ENCODE peak calls at places on chromosomes 12 and 14, in nine cellular contexts. P is endothelial cell, T is hepatocyte, Y is AG04450, F is brain microvascular endothelial cell, G is upper lobe of right lung, V is pancreas, N is HFFc6, K is osteocyte. L is an unnamed sample.

GRCh38 chr12:68910128-68910527 is 22.8 kb downstream of the CPM start:
- DNase-seq in P (no peak), G (no peak), V (no peak), N (no peak), K (no peak), F (no peak), T (no peak), Y (no peak), L (no peak)

GRCh38 chr14:77243853-77244252 is 27.2 kb downstream of the NGB start:
- DNase-seq in Y (no peak), V (no peak), T (no peak), K (no peak), G (no peak), N (no peak), F (no peak), P (no peak), L (no peak)

GRCh38 chr12:124684971-124685688 is 117.7 kb upstream of the NCOR2 start:
- DNase-seq in V (no peak), T (no peak), G (no peak), F (peak), P (no peak), N (peak), Y (no peak), K (no peak), L (peak)

GRCh38 chr12:116597886-116598285 is 38.7 kb downstream of the MAP1LC3B2 start:
- DNase-seq in V (no peak), P (no peak), K (no peak), F (no peak), N (peak), T (no peak), Y (no peak), G (no peak), L (no peak)

GRCh38 chr12:43754015-43754414 is 4.6 kb downstream of the PUS7L start:
- DNase-seq in K (no peak), F (no peak), P (no peak), V (no peak), T (no peak), Y (no peak), N (no peak), G (no peak), L (no peak)

GRCh38 chr12:121797937-121798801 is 4.7 kb upstream of the RHOF start:
- DNase-seq in V (peak), T (peak), F (no peak), N (no peak), P (no peak), Y (no peak), K (no peak), G (peak), L (no peak)

GRCh38 chr14:103290056-103290455 is 44.0 kb upstream of the EIF5 start:
- DNase-seq in P (no peak), K (no peak), T (no peak), F (no peak), N (no peak), Y (no peak), G (no peak), V (no peak), L (no peak)

GRCh38 chr12:104736307-104736706 is 221.8 kb downstream of the SLC41A2 start:
- DNase-seq in F (peak), P (no peak), G (no peak), T (peak), N (peak), Y (peak), V (no peak), K (peak), L (no peak)

DNA sequence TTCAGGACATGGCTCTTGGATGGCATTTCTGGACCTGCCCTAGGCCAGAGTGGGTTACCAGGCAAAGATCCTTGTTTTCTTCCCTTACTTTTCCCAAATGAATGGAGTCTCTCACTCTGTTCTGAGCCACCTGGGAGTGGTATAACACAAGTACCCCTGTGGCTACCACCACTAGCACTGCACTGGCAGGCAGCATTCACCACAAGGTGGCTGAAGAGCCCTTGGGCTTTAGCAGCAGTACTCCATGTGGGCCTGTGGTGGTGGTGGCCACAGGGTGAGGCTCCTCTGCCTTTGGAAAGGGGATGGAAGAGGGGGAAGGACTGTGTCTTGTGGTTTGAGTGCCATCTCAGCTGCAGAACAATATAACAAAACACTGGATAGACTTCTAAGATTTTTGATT is 38.0 kb upstream of the LMNTD1 start:
- DNase-seq in N (no peak), G (no peak), Y (no peak), F (no peak), P (peak), T (no peak), V (no peak), K (no peak), L (no peak)
- TF ChIP-seq CTCF in N (peak), G (no peak), Y (peak), F (peak), P (no peak), T (no peak), V (no peak), K (peak), L (no peak)

DNA sequence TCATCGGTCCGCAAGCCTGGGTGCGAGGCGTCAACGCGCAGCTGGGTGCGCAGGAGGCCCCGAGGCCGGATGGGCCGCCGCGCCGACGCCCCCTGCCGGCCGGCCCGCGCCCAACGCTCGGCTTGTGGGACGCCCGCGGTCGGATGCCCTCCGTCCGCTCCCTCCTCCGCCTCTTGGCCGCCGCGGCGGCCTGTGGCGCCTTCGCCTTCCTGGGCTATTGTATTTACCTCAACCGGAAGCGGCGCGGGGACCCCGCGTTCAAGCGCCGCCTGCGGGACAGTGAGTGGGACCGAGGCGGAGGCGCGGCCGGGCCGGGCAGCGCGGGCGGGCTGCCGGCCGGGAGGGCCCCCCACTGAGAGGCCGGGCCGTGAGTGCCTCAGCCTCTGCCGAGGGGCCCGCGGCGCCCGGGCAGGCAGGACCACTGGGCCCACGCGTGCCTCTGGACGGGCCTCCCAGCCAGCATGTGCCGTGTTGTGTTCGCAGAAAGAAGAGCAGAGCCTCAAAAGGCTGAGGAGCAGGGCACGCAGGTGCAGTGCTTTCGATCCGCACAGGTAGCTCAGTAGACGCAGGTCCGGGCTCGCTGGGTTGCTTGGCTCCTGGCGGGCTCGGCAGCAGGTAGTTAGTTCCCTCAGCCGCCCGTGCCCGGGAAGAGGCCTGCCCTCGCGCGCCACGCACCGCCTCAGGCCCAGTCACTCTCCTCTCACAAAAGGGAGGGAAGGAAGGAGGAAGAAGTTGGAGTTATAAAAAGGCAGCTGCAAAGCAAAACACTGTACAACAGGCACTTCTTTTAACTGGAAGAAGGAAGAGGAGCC is at the start of gene TOMM20L:
- DNase-seq in K (peak), V (peak), Y (peak), P (peak), T (peak), N (peak), F (peak), G (peak), L (peak)
- TF ChIP-seq CTCF in K (peak), V (peak), Y (peak), P (peak), T (peak), N (peak), F (peak), G (peak), L (peak)

GRCh38 chr14:24368562-24369252 is 723 bp downstream of the NFATC4 start:
- DNase-seq in T (peak), G (peak), F (peak), P (peak), Y (no peak), K (peak), N (peak), V (peak), L (peak)
- TF ChIP-seq CTCF in T (peak), G (no peak), F (no peak), P (no peak), Y (peak), K (peak), N (peak), V (no peak), L (no peak)

DNA sequence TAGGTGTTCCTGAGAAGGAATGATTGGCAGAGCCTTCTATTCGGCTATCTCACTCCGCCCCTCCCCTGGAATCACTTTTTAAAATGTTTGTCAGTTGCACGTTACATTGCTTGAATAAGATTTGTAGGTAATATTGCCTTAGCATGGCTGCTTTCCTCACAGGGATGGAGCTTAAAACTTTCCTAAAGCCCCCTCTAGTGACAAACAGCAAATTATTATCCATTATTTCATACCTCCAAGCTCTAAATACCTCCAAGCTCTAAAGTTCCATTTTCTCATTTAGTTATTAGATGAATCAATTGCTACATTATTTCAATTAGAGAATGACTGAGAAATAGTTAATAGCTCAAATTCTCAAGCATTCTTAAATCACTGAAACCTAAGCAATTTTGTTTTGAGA is 5.1 kb upstream of the SPATA7 start:
- DNase-seq in T (peak), G (no peak), N (no peak), V (no peak), K (no peak), Y (no peak), F (no peak), P (no peak), L (no peak)
- TF ChIP-seq CTCF in T (peak), G (no peak), N (peak), V (no peak), K (peak), Y (peak), F (peak), P (no peak), L (peak)

GRCh38 chr14:91835920-91836843 is 31.2 kb downstream of the TC2N start:
- DNase-seq in G (peak), F (no peak), N (no peak), K (no peak), P (peak), Y (no peak), V (peak), T (peak), L (peak)
- TF ChIP-seq CTCF in G (no peak), F (no peak), N (no peak), K (no peak), P (no peak), Y (no peak), V (no peak), T (no peak), L (no peak)

GRCh38 chr12:55955800-55956508 is 9.9 kb downstream of the PMEL start:
- DNase-seq in V (no peak), G (no peak), P (peak), F (peak), N (peak), K (no peak), T (peak), Y (no peak), L (peak)
- TF ChIP-seq CTCF in V (peak), G (peak), P (no peak), F (peak), N (peak), K (no peak), T (peak), Y (peak), L (peak)

DNA sequence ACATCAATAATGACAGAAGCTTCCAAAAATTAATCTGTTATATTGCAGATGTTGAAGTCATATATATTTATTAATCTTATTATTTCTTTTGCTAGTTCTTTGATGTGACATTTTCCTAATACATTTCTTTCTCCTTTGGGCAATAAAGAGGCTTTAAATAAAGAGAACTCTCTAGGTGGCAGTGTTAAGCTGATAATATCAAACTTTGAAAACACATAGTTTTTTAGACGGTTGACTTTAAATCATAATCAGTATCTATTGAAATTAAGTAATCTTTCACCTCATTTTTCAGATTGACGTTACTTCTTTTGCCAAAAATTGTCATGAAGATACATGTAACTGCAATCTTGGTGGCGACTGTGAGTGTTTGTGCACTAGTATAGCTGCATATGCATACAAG is 130.9 kb upstream of the PTPRQ start:
- DNase-seq in N (no peak), V (no peak), Y (no peak), G (no peak), T (no peak), F (no peak), P (no peak), K (no peak), L (no peak)
- TF ChIP-seq CTCF in N (peak), V (no peak), Y (no peak), G (no peak), T (peak), F (no peak), P (no peak), K (peak), L (no peak)

GRCh38 chr14:79404874-79405273 is 806.4 kb downstream of the DIO2 start:
- DNase-seq in N (no peak), F (peak), G (no peak), K (no peak), P (no peak), Y (no peak), V (no peak), T (peak), L (no peak)

GRCh38 chr14:79405511-79405910 is 805.8 kb downstream of the DIO2 start:
- DNase-seq in P (no peak), F (no peak), Y (no peak), K (no peak), V (no peak), G (no peak), N (no peak), T (no peak), L (no peak)

GRCh38 chr14:79411403-79412174 is 799.7 kb downstream of the DIO2 start:
- DNase-seq in Y (no peak), G (no peak), N (no peak), K (no peak), T (no peak), P (no peak), V (no peak), F (no peak), L (no peak)

GRCh38 chr14:79407572-79407971 is 803.7 kb downstream of the DIO2 start:
- DNase-seq in G (no peak), N (no peak), K (no peak), T (no peak), Y (no peak), F (no peak), V (no peak), P (no peak), L (no peak)

DNA sequence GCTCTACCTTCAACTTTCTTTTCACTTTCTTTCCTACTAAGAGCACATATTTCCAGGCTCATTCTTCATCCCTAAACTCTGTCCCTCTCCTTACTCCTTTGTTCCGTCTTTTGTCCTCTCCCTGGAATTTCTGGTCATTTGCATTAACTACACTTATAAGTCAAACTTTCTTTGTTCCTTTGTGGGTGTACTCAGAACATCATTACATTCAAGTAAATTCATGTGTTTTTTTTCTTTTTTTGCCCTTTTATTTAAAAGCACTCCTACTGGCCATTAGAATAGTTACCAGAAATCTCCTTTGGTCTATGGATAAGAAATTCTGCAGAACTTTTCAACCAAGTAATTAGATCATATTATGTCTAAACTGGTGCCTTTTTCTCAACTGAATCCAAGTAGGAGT is 802.6 kb downstream of the DIO2 start:
- DNase-seq in K (no peak), Y (no peak), F (no peak), G (no peak), P (no peak), N (no peak), V (no peak), T (no peak), L (no peak)
- TF ChIP-seq CTCF in K (peak), Y (peak), F (no peak), G (no peak), P (peak), N (peak), V (no peak), T (no peak), L (no peak)

DNA sequence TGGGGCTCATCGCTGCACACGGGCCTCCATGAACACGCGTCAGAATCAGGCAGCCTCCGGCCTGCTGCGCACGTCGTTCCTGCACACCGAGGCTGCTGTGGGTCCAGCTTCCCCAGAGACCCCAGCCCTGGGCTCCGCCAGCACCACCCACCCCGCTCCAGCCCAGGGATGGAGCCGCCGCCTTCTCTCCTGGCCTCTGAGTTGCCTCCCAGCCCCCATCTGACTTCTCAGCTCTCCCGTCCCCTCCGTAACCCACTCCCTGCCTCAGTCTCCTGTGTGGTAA is 253.9 kb upstream of the SFSWAP start:
- DNase-seq in P (no peak), V (no peak), K (no peak), N (no peak), Y (no peak), G (peak), T (no peak), F (no peak), L (no peak)
- TF ChIP-seq CTCF in P (no peak), V (no peak), K (no peak), N (no peak), Y (no peak), G (no peak), T (no peak), F (no peak), L (no peak)

GRCh38 chr12:24394246-24394645 is 444.8 kb upstream of the SOX5 start:
- DNase-seq in N (no peak), V (no peak), Y (no peak), K (no peak), P (no peak), T (no peak), F (no peak), G (no peak), L (no peak)
- TF ChIP-seq CTCF in N (no peak), V (no peak), Y (no peak), K (no peak), P (no peak), T (no peak), F (no peak), G (no peak), L (no peak)